ENCODE peak calls at places on chromosomes 11 and 22, in seven cellular contexts. One of them, this sample, is unnamed. For H3K79me2, the result is how much of the 10 kb centered on the place peaks cover.

GRCh38 chr22:37894939-37895670 is 11.0 kb upstream of the MICALL1 start:
- DNase-seq in neural progenitor cell: peak
- DNase-seq in PC-3: peak
- DNase-seq in HCT116: no peak
- DNase-seq in fibroblast of lung: no peak
- DNase-seq in mesendoderm: peak
- DNase-seq in H9: peak
- DNase-seq in this sample: peak

GRCh38 chr11:93537022-93537421 is 6.2 kb downstream of the SMCO4 start:
- DNase-seq in neural progenitor cell: no peak
- DNase-seq in PC-3: no peak
- DNase-seq in HCT116: no peak
- DNase-seq in fibroblast of lung: no peak
- DNase-seq in mesendoderm: peak
- DNase-seq in H9: no peak
- DNase-seq in this sample: no peak

GRCh38 chr11:111461460-111462240 is 50.5 kb downstream of the BTG4 start:
- DNase-seq in neural progenitor cell: no peak
- DNase-seq in PC-3: no peak
- DNase-seq in HCT116: no peak
- DNase-seq in fibroblast of lung: no peak
- DNase-seq in mesendoderm: no peak
- DNase-seq in H9: no peak
- DNase-seq in this sample: no peak

GRCh38 chr11:65442952-65443351 is 20.4 kb downstream of the NEAT1 start:
- DNase-seq in neural progenitor cell: no peak
- DNase-seq in PC-3: peak
- DNase-seq in HCT116: no peak
- DNase-seq in fibroblast of lung: no peak
- DNase-seq in mesendoderm: no peak
- DNase-seq in H9: no peak
- DNase-seq in this sample: no peak

GRCh38 chr22:27670701-27671412 is 130.7 kb downstream of the MN1 start:
- DNase-seq in neural progenitor cell: peak
- DNase-seq in PC-3: peak
- DNase-seq in HCT116: peak
- DNase-seq in fibroblast of lung: no peak
- DNase-seq in mesendoderm: peak
- DNase-seq in H9: peak
- DNase-seq in this sample: peak

GRCh38 chr11:11450744-11451362 is 97.8 kb upstream of the CSNK2A3 start:
- DNase-seq in neural progenitor cell: no peak
- DNase-seq in PC-3: peak
- DNase-seq in HCT116: peak
- DNase-seq in fibroblast of lung: no peak
- DNase-seq in mesendoderm: peak
- DNase-seq in H9: no peak
- DNase-seq in this sample: no peak

GRCh38 chr11:130217632-130218031 is 58.0 kb downstream of the ST14 start:
- DNase-seq in neural progenitor cell: no peak
- DNase-seq in PC-3: no peak
- DNase-seq in HCT116: no peak
- DNase-seq in fibroblast of lung: no peak
- DNase-seq in mesendoderm: no peak
- DNase-seq in H9: no peak
- DNase-seq in this sample: no peak

GRCh38 chr11:34926101-34926830 is 9.8 kb downstream of the PDHX start:
- DNase-seq in neural progenitor cell: peak
- DNase-seq in PC-3: peak
- DNase-seq in HCT116: peak
- DNase-seq in fibroblast of lung: peak
- DNase-seq in mesendoderm: peak
- DNase-seq in H9: no peak
- DNase-seq in this sample: peak

GRCh38 chr11:8102296-8102915 is 21.4 kb downstream of the TUB start:
- DNase-seq in neural progenitor cell: no peak
- DNase-seq in PC-3: no peak
- DNase-seq in HCT116: no peak
- DNase-seq in fibroblast of lung: no peak
- DNase-seq in mesendoderm: no peak
- DNase-seq in H9: no peak
- DNase-seq in this sample: no peak

GRCh38 chr11:129528296-129528695 is 152.6 kb downstream of the BARX2 start:
- DNase-seq in neural progenitor cell: no peak
- DNase-seq in PC-3: no peak
- DNase-seq in HCT116: no peak
- DNase-seq in fibroblast of lung: no peak
- DNase-seq in mesendoderm: no peak
- DNase-seq in H9: no peak
- DNase-seq in this sample: no peak

GRCh38 chr11:59548309-59548656 is 36.9 kb downstream of the OR4D9 start:
- DNase-seq in neural progenitor cell: no peak
- DNase-seq in PC-3: no peak
- DNase-seq in HCT116: no peak
- DNase-seq in fibroblast of lung: no peak
- DNase-seq in mesendoderm: no peak
- DNase-seq in H9: no peak
- DNase-seq in this sample: no peak

GRCh38 chr11:104700609-104701008 is 197.7 kb downstream of the CASP12 start:
- DNase-seq in neural progenitor cell: no peak
- DNase-seq in PC-3: no peak
- DNase-seq in HCT116: no peak
- DNase-seq in fibroblast of lung: peak
- DNase-seq in mesendoderm: no peak
- DNase-seq in H9: no peak
- DNase-seq in this sample: peak

GRCh38 chr22:25165785-25166184 is 33.9 kb upstream of the CRYBB3 start:
- DNase-seq in neural progenitor cell: no peak
- DNase-seq in PC-3: no peak
- DNase-seq in HCT116: no peak
- DNase-seq in fibroblast of lung: no peak
- DNase-seq in mesendoderm: no peak
- DNase-seq in H9: no peak
- DNase-seq in this sample: no peak

GRCh38 chr11:86395061-86395551 is 20.4 kb downstream of the CCDC81 start:
- DNase-seq in neural progenitor cell: peak
- DNase-seq in PC-3: no peak
- DNase-seq in HCT116: no peak
- DNase-seq in fibroblast of lung: peak
- DNase-seq in mesendoderm: peak
- DNase-seq in H9: peak
- DNase-seq in this sample: peak

GRCh38 chr22:50399751-50400331 is 56.7 kb downstream of the PPP6R2 start:
- DNase-seq in neural progenitor cell: peak
- DNase-seq in PC-3: no peak
- DNase-seq in HCT116: peak
- DNase-seq in fibroblast of lung: no peak
- DNase-seq in mesendoderm: peak
- DNase-seq in H9: peak
- DNase-seq in this sample: peak

GRCh38 chr11:124200671-124201070 is 17.5 kb downstream of the OR10D3 start:
- DNase-seq in neural progenitor cell: no peak
- DNase-seq in PC-3: no peak
- DNase-seq in HCT116: no peak
- DNase-seq in fibroblast of lung: no peak
- DNase-seq in mesendoderm: no peak
- DNase-seq in H9: no peak
- DNase-seq in this sample: no peak

GRCh38 chr11:104918113-104918824 is 20.0 kb upstream of the CASP12 start:
- DNase-seq in neural progenitor cell: no peak
- DNase-seq in PC-3: peak
- DNase-seq in HCT116: no peak
- DNase-seq in fibroblast of lung: peak
- DNase-seq in mesendoderm: no peak
- DNase-seq in H9: no peak
- DNase-seq in this sample: no peak

GRCh38 chr22:36284171-36284571 is 31.2 kb downstream of the APOL1 start:
- DNase-seq in neural progenitor cell: no peak
- DNase-seq in PC-3: no peak
- DNase-seq in HCT116: no peak
- DNase-seq in fibroblast of lung: no peak
- DNase-seq in mesendoderm: no peak
- DNase-seq in H9: no peak
- DNase-seq in this sample: no peak

GRCh38 chr22:36285545-36285944 is 32.6 kb downstream of the APOL1 start:
- DNase-seq in neural progenitor cell: no peak
- DNase-seq in PC-3: no peak
- DNase-seq in HCT116: no peak
- DNase-seq in fibroblast of lung: no peak
- DNase-seq in mesendoderm: no peak
- DNase-seq in H9: no peak
- DNase-seq in this sample: no peak

GRCh38 chr22:36287881-36288515 is 35.1 kb downstream of the APOL1 start:
- DNase-seq in neural progenitor cell: no peak
- DNase-seq in PC-3: no peak
- DNase-seq in HCT116: no peak
- DNase-seq in fibroblast of lung: no peak
- DNase-seq in mesendoderm: no peak
- DNase-seq in H9: no peak
- DNase-seq in this sample: no peak

GRCh38 chr22:36285017-36285416 is 32.1 kb downstream of the APOL1 start:
- DNase-seq in neural progenitor cell: no peak
- DNase-seq in PC-3: no peak
- DNase-seq in HCT116: no peak
- DNase-seq in fibroblast of lung: no peak
- DNase-seq in mesendoderm: no peak
- DNase-seq in H9: no peak
- DNase-seq in this sample: no peak

DNA sequence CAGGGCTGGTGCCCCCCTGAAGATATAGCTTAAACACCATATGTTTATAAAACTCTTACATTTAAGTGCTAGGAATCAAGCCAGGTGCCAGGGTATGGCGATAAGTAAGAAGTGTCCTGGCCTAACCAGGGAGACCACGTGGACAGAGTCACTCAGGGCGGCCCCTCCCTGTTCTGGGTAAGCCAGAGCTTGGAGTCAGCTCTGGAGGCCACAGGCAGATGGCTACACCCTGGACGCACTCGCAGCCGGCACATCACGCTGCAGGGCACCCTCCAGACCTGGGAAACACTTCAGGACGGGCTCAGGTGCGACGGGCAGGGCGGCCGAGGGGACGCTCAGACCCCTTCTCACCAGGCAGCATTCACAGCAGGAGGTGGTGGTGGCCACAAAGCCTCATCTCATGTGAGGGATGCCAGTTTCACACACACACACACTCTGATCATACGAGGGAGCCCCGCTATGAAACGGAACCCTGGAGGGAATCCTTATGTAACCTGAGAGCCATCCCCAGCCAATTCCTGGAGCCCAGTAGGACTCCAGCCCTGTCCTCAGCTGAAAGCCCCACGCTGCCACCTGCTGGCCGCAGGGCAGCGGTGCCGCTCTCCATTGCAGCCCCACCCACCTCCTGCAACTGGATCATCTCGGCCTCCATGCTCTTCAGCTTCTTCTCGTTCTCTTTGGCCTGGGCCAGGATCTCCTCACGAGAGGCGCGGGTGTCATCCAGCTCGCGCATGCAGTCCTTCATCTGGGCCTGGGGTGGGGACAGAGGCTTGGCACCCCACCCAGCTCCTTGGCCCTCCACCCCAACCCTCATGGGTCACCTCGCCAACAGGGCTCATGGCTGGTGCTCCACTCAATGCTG is 33.4 kb downstream of the APOL1 start:
- DNase-seq in neural progenitor cell: peak
- DNase-seq in PC-3: peak
- DNase-seq in HCT116: peak
- DNase-seq in fibroblast of lung: peak
- DNase-seq in mesendoderm: peak
- DNase-seq in H9: peak
- DNase-seq in this sample: peak
- H3K79me2 ChIP-seq in neural progenitor cell: under half
- H3K79me2 ChIP-seq in PC-3: under half
- H3K79me2 ChIP-seq in HCT116: under half
- H3K79me2 ChIP-seq in fibroblast of lung: under half
- H3K79me2 ChIP-seq in mesendoderm: under half
- H3K79me2 ChIP-seq in H9: under half
- H3K79me2 ChIP-seq in this sample: under half

DNA sequence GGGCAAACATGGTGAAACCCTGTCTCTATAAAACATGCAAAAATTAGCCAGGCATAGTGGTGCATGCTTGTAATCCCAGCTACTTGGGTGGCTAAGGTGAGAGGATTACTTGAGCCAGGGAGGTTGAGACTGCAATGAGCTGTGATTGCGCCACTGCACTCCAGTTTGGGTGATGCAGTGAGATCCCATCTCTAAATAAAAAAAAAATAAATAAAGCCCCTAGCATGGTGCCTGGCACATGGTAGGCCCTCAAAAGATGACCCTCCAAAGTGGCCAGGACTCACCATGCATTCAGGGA is 74.6 kb downstream of the PTPRJ start:
- DNase-seq in neural progenitor cell: no peak
- DNase-seq in PC-3: no peak
- DNase-seq in HCT116: no peak
- DNase-seq in fibroblast of lung: no peak
- DNase-seq in mesendoderm: no peak
- DNase-seq in H9: no peak
- DNase-seq in this sample: no peak
- H3K79me2 ChIP-seq in neural progenitor cell: under half
- H3K79me2 ChIP-seq in PC-3: half or more
- H3K79me2 ChIP-seq in HCT116: under half
- H3K79me2 ChIP-seq in fibroblast of lung: under half
- H3K79me2 ChIP-seq in mesendoderm: under half
- H3K79me2 ChIP-seq in H9: under half
- H3K79me2 ChIP-seq in this sample: half or more

GRCh38 chr11:687751-688150 is 7.3 kb downstream of the DEAF1 start:
- DNase-seq in neural progenitor cell: no peak
- DNase-seq in PC-3: no peak
- DNase-seq in HCT116: no peak
- DNase-seq in fibroblast of lung: no peak
- DNase-seq in mesendoderm: no peak
- DNase-seq in H9: no peak
- DNase-seq in this sample: no peak
- H3K79me2 ChIP-seq in neural progenitor cell: under half
- H3K79me2 ChIP-seq in PC-3: under half
- H3K79me2 ChIP-seq in HCT116: under half
- H3K79me2 ChIP-seq in fibroblast of lung: under half
- H3K79me2 ChIP-seq in mesendoderm: under half
- H3K79me2 ChIP-seq in H9: under half
- H3K79me2 ChIP-seq in this sample: under half

GRCh38 chr22:33906475-33906874 is 13.8 kb downstream of the LARGE1 start:
- DNase-seq in neural progenitor cell: no peak
- DNase-seq in PC-3: no peak
- DNase-seq in HCT116: no peak
- DNase-seq in fibroblast of lung: no peak
- DNase-seq in mesendoderm: no peak
- DNase-seq in H9: no peak
- DNase-seq in this sample: no peak

GRCh38 chr22:33909075-33909458 is 11.2 kb downstream of the LARGE1 start:
- DNase-seq in neural progenitor cell: no peak
- DNase-seq in PC-3: no peak
- DNase-seq in HCT116: no peak
- DNase-seq in fibroblast of lung: peak
- DNase-seq in mesendoderm: no peak
- DNase-seq in H9: no peak
- DNase-seq in this sample: peak

GRCh38 chr22:33909906-33910305 is 10.4 kb downstream of the LARGE1 start:
- DNase-seq in neural progenitor cell: no peak
- DNase-seq in PC-3: no peak
- DNase-seq in HCT116: no peak
- DNase-seq in fibroblast of lung: no peak
- DNase-seq in mesendoderm: no peak
- DNase-seq in H9: no peak
- DNase-seq in this sample: no peak

GRCh38 chr22:33908201-33909074 is 11.8 kb downstream of the LARGE1 start:
- DNase-seq in neural progenitor cell: no peak
- DNase-seq in PC-3: no peak
- DNase-seq in HCT116: no peak
- DNase-seq in fibroblast of lung: no peak
- DNase-seq in mesendoderm: no peak
- DNase-seq in H9: no peak
- DNase-seq in this sample: no peak

GRCh38 chr22:33906954-33907353 is 13.3 kb downstream of the LARGE1 start:
- DNase-seq in neural progenitor cell: no peak
- DNase-seq in PC-3: no peak
- DNase-seq in HCT116: no peak
- DNase-seq in fibroblast of lung: no peak
- DNase-seq in mesendoderm: no peak
- DNase-seq in H9: no peak
- DNase-seq in this sample: no peak
- H3K79me2 ChIP-seq in neural progenitor cell: half or more
- H3K79me2 ChIP-seq in PC-3: under half
- H3K79me2 ChIP-seq in HCT116: under half
- H3K79me2 ChIP-seq in fibroblast of lung: under half
- H3K79me2 ChIP-seq in mesendoderm: half or more
- H3K79me2 ChIP-seq in H9: half or more
- H3K79me2 ChIP-seq in this sample: half or more